ENCODE peak calls at places on chromosomes 6 and 20, in six cellular contexts. T is right cardiac atrium; L is transverse colon; D is CD8-positive, alpha-beta memory T cell; M is psoas muscle; S is uterus. U is an unnamed sample. For H3K9me3 and H3K4me1, the result is how much of the 10 kb centered on the place peaks cover.

GRCh38 chr6:157070403-157071107 is 252.8 kb downstream of the TMEM242 start:
- DNase-seq in T (no peak), L (no peak), D (no peak), M (no peak), S (no peak), U (no peak)

GRCh38 chr20:37315293-37316110 is 26.0 kb downstream of the MANBAL start:
- DNase-seq in T (peak), L (peak), D (no peak), M (peak), S (peak), U (peak)

GRCh38 chr6:39804666-39805065 is 12.5 kb downstream of the DAAM2 start:
- DNase-seq in T (no peak), L (no peak), D (no peak), M (no peak), S (no peak), U (no peak)

GRCh38 chr6:26400626-26401025 is 1.4 kb upstream of the BTN3A1 start:
- DNase-seq in T (no peak), L (no peak), D (no peak), M (no peak), S (no peak), U (no peak)

GRCh38 chr20:50283922-50284810 is 93.5 kb downstream of the CEBPB start:
- DNase-seq in T (peak), L (peak), D (no peak), M (peak), S (no peak), U (no peak)

GRCh38 chr6:138726066-138727060 is 47.2 kb upstream of the CCDC28A start:
- DNase-seq in T (no peak), L (no peak), D (no peak), M (no peak), S (no peak), U (no peak)

GRCh38 chr20:62938105-62938888 is at the start of gene GID8:
- DNase-seq in T (peak), L (peak), D (no peak), M (peak), S (no peak), U (peak)

GRCh38 chr6:134447883-134448387 is 130.0 kb upstream of the SGK1 start:
- DNase-seq in T (no peak), L (no peak), D (no peak), M (no peak), S (no peak), U (no peak)

GRCh38 chr6:138987299-138987642 is 782 bp downstream of the REPS1 start:
- DNase-seq in T (peak), L (no peak), D (no peak), M (peak), S (no peak), U (peak)

GRCh38 chr6:16321341-16321710 is 82.9 kb downstream of the GMPR start:
- DNase-seq in T (no peak), L (no peak), D (no peak), M (no peak), S (no peak), U (no peak)
- H3K27ac ChIP-seq in T (peak), L (peak), D (peak), M (peak), S (peak), U (peak)

DNA sequence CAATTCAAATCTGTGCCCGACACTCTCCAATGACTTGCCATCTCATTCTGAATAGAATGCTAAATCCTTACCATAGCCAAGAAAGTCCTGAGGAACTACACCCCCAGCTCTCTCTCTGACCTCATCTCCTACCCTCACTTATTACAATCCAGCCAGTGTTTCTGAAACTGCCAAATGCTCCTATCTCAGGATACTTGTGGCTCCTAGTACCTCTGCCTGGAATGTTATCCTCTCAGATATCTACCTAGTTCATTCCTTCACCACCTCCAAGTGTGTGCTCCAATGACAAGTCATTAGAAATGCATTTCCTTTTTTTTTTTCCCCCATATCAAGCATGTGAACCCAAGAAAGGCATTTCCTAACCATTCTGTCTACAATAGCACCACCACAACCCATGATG is 24.4 kb downstream of the ZNF184 start:
- DNase-seq in T (no peak), L (no peak), D (no peak), M (no peak), S (no peak), U (no peak)
- H3K9me3 ChIP-seq in T (under half), L (half or more), D (half or more), M (half or more), S (under half), U (under half)

DNA sequence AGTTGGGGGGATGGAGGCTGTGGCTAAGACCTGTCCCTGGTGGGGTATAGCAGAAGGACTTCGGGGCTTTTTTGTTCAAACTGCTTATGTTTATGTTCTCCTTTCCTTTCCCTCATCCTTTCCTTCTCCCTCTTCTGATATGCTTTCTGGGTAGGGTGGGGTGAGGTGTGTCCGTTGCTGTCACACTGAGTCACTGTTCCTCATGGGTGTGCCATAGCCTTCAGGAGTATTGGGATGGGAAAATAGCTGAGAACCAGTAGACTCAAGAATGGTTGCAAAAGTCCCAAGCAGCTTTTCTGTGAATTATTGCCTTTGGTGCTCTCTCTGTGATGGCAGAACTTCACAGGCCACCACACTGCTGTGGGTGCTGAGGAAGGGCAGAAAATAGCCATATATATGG is 39.6 kb downstream of the TPD52L1 start:
- DNase-seq in T (no peak), L (peak), D (no peak), M (no peak), S (no peak), U (no peak)
- H3K4me1 ChIP-seq in T (under half), L (under half), D (under half), M (half or more), S (under half), U (under half)

GRCh38 chr20:57580478-57581201 is 19.7 kb downstream of the PCK1 start:
- DNase-seq in T (no peak), L (no peak), D (no peak), M (no peak), S (no peak), U (no peak)
- H3K27ac ChIP-seq in T (no peak), L (no peak), D (no peak), M (no peak), S (no peak), U (no peak)

GRCh38 chr20:48453477-48454093 is 374.2 kb downstream of the PREX1 start:
- DNase-seq in T (no peak), L (no peak), D (no peak), M (no peak), S (no peak), U (no peak)
- H3K9me3 ChIP-seq in T (under half), L (under half), D (under half), M (under half), S (under half), U (under half)